ENCODE peak calls at places on chromosomes 12 and 14, in five cellular contexts. E is CD4-positive, CD25-positive, alpha-beta regulatory T cell; B is CD8-positive, alpha-beta memory T cell; L is neural progenitor cell; P is AG04450. S is an unnamed sample.

GRCh38 chr12:121279507-121279915 is 17.0 kb downstream of the CAMKK2 start:
- DNase-seq in E (no peak), B (no peak), L (no peak), P (no peak), S (no peak)

GRCh38 chr14:51302319-51303030 is 62.4 kb downstream of the TMX1 start:
- DNase-seq in E (no peak), B (no peak), L (no peak), P (no peak), S (no peak)

GRCh38 chr12:108609535-108610335 is 11.9 kb upstream of the TMEM119 start:
- DNase-seq in E (no peak), B (no peak), L (no peak), P (peak), S (peak)

GRCh38 chr12:87509233-87509820 is 519.9 kb downstream of the C12orf50 start:
- DNase-seq in E (no peak), B (no peak), L (no peak), P (no peak), S (no peak)

GRCh38 chr12:124786065-124786964 is 77.3 kb downstream of the SCARB1 start:
- DNase-seq in E (no peak), B (no peak), L (peak), P (peak), S (no peak)

GRCh38 chr12:96908170-96908675 is 1.2 kb downstream of the NEDD1 start:
- DNase-seq in E (peak), B (no peak), L (no peak), P (no peak), S (no peak)

GRCh38 chr14:54671537-54671936 is 104.6 kb downstream of the SAMD4A start:
- DNase-seq in E (no peak), B (no peak), L (no peak), P (no peak), S (no peak)

GRCh38 chr14:76929927-76930326 is 98.6 kb downstream of the IRF2BPL start:
- DNase-seq in E (peak), B (peak), L (no peak), P (no peak), S (no peak)

DNA sequence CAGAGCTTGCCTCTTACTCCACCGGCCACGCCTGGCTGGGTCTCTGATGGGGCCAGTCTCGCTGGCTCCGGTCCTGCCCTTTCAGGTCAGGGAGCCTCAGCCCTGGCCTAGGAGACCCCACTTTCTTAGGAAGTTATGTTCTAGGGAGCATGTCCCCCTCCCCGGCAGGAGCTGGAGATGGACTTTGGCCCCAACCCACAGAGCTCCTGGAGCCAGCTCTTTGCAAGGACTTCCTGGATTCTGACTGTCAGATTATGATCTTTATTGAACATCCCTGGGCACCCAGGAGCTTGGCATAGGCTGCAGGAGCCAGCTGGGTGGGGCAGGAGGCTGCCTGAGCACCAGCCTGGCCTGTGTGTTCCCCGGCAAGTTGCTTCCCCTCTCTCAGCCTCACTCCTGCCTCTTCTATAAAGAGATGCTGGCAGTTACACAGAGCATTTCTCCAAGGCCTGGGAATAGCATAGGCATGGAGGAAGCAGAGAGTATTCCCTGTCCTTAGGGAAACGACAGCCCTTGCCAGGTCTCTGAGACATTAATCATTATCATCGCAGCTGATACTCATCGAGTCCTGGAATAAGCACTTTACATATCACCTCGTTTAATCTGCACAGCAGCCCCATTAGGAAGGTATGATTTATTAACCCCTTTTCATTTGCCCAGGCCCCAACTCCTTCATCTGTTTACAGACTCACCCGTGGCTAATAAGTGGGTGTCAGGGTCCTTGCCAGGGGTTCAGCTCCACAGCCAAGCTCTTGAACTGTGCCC is 3.4 kb downstream of the DEGS2 start:
- DNase-seq in E (no peak), B (no peak), L (no peak), P (no peak), S (no peak)
- H3K4me3 ChIP-seq in E (no peak), B (no peak), L (no peak), P (no peak), S (no peak)

GRCh38 chr12:80710727-80711066 is 3.3 kb downstream of the MYF6 start:
- DNase-seq in E (no peak), B (no peak), L (no peak), P (no peak), S (no peak)
- H3K4me3 ChIP-seq in E (no peak), B (no peak), L (no peak), P (no peak), S (no peak)

DNA sequence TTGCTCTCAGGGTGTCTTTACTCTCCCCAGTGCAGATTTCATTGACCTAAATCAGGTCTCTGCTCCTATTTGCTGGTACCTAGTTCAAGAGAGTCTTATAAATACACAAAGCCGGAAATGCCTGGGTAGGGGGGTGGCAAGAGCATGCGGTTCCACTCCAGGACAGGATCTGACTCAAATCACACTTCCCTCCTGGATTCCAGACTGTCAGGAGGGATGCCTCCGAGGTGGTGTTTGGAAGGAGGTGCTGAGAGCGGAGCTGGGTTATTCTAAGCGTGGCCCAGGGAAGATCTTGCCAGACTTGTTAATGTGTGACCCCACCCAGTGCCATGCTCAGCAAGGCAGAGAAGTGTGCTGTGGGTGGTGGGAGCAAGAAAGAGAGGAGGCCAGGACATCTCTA is 49.8 kb downstream of the B4GALNT3 start:
- DNase-seq in E (no peak), B (no peak), L (peak), P (no peak), S (no peak)
- H3K4me3 ChIP-seq in E (no peak), B (no peak), L (peak), P (no peak), S (no peak)

GRCh38 chr12:51324953-51325352 is 979 bp upstream of the BIN2 start:
- DNase-seq in E (no peak), B (no peak), L (no peak), P (no peak), S (no peak)

GRCh38 chr12:51322452-51322851 is 1.5 kb downstream of the BIN2 start:
- DNase-seq in E (no peak), B (no peak), L (no peak), P (no peak), S (no peak)

GRCh38 chr12:51323317-51323960 is 535 bp downstream of the BIN2 start:
- DNase-seq in E (peak), B (peak), L (no peak), P (no peak), S (no peak)

GRCh38 chr12:51321882-51322281 is 2.1 kb downstream of the BIN2 start:
- DNase-seq in E (no peak), B (no peak), L (no peak), P (no peak), S (no peak)

GRCh38 chr12:51323966-51324895 is at the start of gene BIN2:
- DNase-seq in E (peak), B (peak), L (no peak), P (no peak), S (no peak)
- H3K4me3 ChIP-seq in E (peak), B (peak), L (no peak), P (no peak), S (no peak)

S was measured in BJ.